ENCODE peak calls at places on chromosome 3, in nine cellular contexts. H is WTC11, T is HCT116, R is A549, A is K562, M is endothelial cell of umbilical vein, E is HepG2, B is GM12878, F is H1. C is an unnamed sample.

GRCh38 chr3:24773798-24774197 is 279.1 kb upstream of the THRB start:
- DNase-seq in M (peak), H (peak), A (peak), T (peak), B (no peak), R (peak), E (peak), F (peak), C (peak)

GRCh38 chr3:185337231-185337816 is 25.6 kb upstream of the MAP3K13 start:
- DNase-seq in R (no peak), T (no peak), H (no peak), F (no peak), E (peak), B (no peak), M (no peak), A (no peak), C (no peak)

GRCh38 chr3:88003115-88003755 is 55.6 kb downstream of the CGGBP1 start:
- DNase-seq in A (peak), M (peak), E (peak), T (peak), H (no peak), B (no peak), R (peak), F (no peak), C (peak)

GRCh38 chr3:193693774-193694173 is 100.8 kb downstream of the OPA1 start:
- DNase-seq in M (no peak), B (no peak), H (no peak), A (no peak), R (no peak), E (peak), T (no peak), F (no peak), C (peak)

GRCh38 chr3:9878700-9879099 is 1.4 kb downstream of the CIDEC start:
- DNase-seq in H (no peak), B (no peak), M (no peak), E (peak), A (no peak), R (peak), T (no peak), F (no peak), C (no peak)

GRCh38 chr3:59313365-59313764 is 263.5 kb upstream of the CFAP20DC start:
- DNase-seq in R (peak), E (peak), T (peak), B (no peak), M (no peak), A (peak), H (peak), F (peak), C (peak)

GRCh38 chr3:113167929-113168771 is 43.2 kb upstream of the BOC start:
- DNase-seq in M (no peak), B (no peak), T (no peak), E (no peak), A (no peak), H (no peak), R (no peak), F (no peak), C (no peak)

GRCh38 chr3:171181907-171182690 is 155.6 kb upstream of the SLC2A2 start:
- DNase-seq in H (no peak), B (no peak), F (no peak), T (no peak), E (no peak), M (no peak), A (peak), R (no peak), C (no peak)

GRCh38 chr3:9780451-9780797 is 10.7 kb upstream of the CAMK1 start:
- DNase-seq in E (no peak), T (no peak), M (no peak), H (no peak), R (no peak), F (no peak), A (no peak), B (no peak), C (no peak)

GRCh38 chr3:170038434-170039110 is 777 bp downstream of the GPR160 start:
- DNase-seq in E (no peak), B (no peak), M (no peak), T (no peak), A (no peak), R (no peak), H (peak), F (peak), C (peak)

GRCh38 chr3:138406606-138407005 is 27.8 kb upstream of the ESYT3 start:
- DNase-seq in T (no peak), M (no peak), H (no peak), F (no peak), R (no peak), A (no peak), E (no peak), B (no peak), C (no peak)

GRCh38 chr3:184459355-184459754 is 79.5 kb downstream of the CHRD start:
- DNase-seq in B (no peak), F (no peak), E (no peak), M (peak), T (peak), H (no peak), R (no peak), A (no peak), C (peak)

GRCh38 chr3:126538966-126539365 is 15.0 kb downstream of the CHST13 start:
- DNase-seq in A (no peak), T (no peak), B (no peak), R (no peak), E (no peak), F (no peak), M (no peak), H (no peak), C (no peak)

GRCh38 chr3:124592658-124593441 is 137.4 kb upstream of the UMPS start:
- DNase-seq in E (no peak), M (no peak), T (peak), H (no peak), A (no peak), B (peak), R (no peak), F (peak), C (no peak)

GRCh38 chr3:191401775-191402357 is 59.1 kb upstream of the PYDC2 start:
- DNase-seq in R (no peak), T (no peak), H (no peak), M (no peak), A (no peak), E (no peak), F (no peak), B (no peak), C (no peak)

GRCh38 chr3:134857356-134857755 is 62.3 kb downstream of the EPHB1 start:
- DNase-seq in B (no peak), R (no peak), M (no peak), E (no peak), T (no peak), F (no peak), H (no peak), A (no peak), C (no peak)

GRCh38 chr3:190432216-190432615 is 17.5 kb downstream of the TMEM207 start:
- DNase-seq in H (no peak), M (no peak), F (no peak), E (no peak), R (no peak), A (no peak), T (no peak), B (no peak), C (peak)

GRCh38 chr3:194659778-194660177 is 12.2 kb downstream of the LSG1 start:
- DNase-seq in F (no peak), A (no peak), E (no peak), M (peak), T (no peak), B (no peak), H (no peak), R (no peak), C (no peak)

GRCh38 chr3:188807002-188807401 is 364.8 kb upstream of the TPRG1 start:
- DNase-seq in A (no peak), R (no peak), F (no peak), T (peak), B (no peak), H (no peak), M (peak), E (no peak), C (no peak)

GRCh38 chr3:150265305-150265704 is 142.8 kb upstream of the TSC22D2 start:
- DNase-seq in E (no peak), R (no peak), B (no peak), T (no peak), H (no peak), M (no peak), F (no peak), A (no peak), C (no peak)

GRCh38 chr3:9347887-9348286 is 15.0 kb upstream of the THUMPD3 start:
- DNase-seq in H (no peak), T (no peak), M (no peak), E (no peak), R (no peak), A (no peak), B (no peak), F (no peak), C (no peak)

GRCh38 chr3:139378587-139378986 is 10.9 kb downstream of the COPB2 start:
- DNase-seq in E (peak), M (no peak), B (no peak), A (no peak), T (no peak), R (no peak), H (no peak), F (no peak), C (no peak)

GRCh38 chr3:4644954-4645353 is 151.8 kb downstream of the ITPR1 start:
- DNase-seq in F (no peak), H (no peak), B (no peak), E (no peak), A (no peak), M (no peak), R (no peak), T (no peak), C (no peak)

GRCh38 chr3:58175429-58176184 is 35.2 kb downstream of the DNASE1L3 start:
- DNase-seq in H (no peak), B (no peak), T (no peak), R (no peak), M (peak), E (peak), F (peak), A (no peak), C (no peak)

GRCh38 chr3:133330043-133330442 is 69.8 kb upstream of the BFSP2 start:
- DNase-seq in E (no peak), F (no peak), B (no peak), R (no peak), A (no peak), M (no peak), T (no peak), H (peak), C (no peak)

GRCh38 chr3:99648496-99648895 is 10.1 kb downstream of the COL8A1 start:
- DNase-seq in H (no peak), T (no peak), R (no peak), F (no peak), A (no peak), M (no peak), E (no peak), B (no peak), C (no peak)

GRCh38 chr3:13244695-13245449 is 171.6 kb upstream of the IQSEC1 start:
- DNase-seq in M (no peak), B (no peak), H (no peak), A (no peak), T (no peak), E (no peak), F (no peak), R (no peak), C (peak)

GRCh38 chr3:185825379-185825638 is 467 bp upstream of the IGF2BP2 start:
- DNase-seq in F (no peak), A (no peak), B (no peak), M (no peak), H (no peak), R (no peak), T (no peak), E (no peak), C (no peak)

GRCh38 chr3:2156244-2156847 is 57.7 kb downstream of the CNTN4 start:
- DNase-seq in B (no peak), M (no peak), F (peak), H (peak), T (no peak), E (peak), R (peak), A (peak), C (peak)

GRCh38 chr3:126261037-126261436 is 80.7 kb upstream of the ALDH1L1 start:
- DNase-seq in M (peak), A (no peak), T (no peak), H (no peak), E (peak), F (no peak), R (no peak), B (no peak), C (peak)

DNA sequence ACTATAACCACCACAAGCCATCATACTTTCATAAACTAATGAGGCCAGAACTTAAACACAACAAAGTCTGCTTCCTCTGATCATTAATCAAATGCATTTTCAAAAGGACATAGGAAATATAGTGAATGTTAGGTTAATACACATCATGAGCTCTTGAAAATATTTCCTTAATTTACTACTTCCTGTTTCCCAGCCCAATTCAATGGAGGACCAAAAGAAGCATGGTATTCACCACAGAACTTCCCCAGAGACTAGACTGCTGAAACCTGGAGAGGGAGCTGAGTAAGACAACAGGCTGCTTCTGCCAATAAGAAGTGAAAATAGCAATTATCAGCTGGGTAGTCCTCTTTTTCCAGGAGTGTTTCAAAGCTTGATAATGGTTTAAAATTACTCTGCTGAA is 250.2 kb downstream of the ULK4 start:
- DNase-seq in F (no peak), M (peak), B (peak), A (no peak), R (no peak), T (no peak), H (no peak), E (no peak), C (peak)
- TF ChIP-seq MAX in F (no peak), M (no peak), B (no peak), A (no peak), R (no peak), T (no peak), H (no peak), E (no peak), C (no peak)

DNA sequence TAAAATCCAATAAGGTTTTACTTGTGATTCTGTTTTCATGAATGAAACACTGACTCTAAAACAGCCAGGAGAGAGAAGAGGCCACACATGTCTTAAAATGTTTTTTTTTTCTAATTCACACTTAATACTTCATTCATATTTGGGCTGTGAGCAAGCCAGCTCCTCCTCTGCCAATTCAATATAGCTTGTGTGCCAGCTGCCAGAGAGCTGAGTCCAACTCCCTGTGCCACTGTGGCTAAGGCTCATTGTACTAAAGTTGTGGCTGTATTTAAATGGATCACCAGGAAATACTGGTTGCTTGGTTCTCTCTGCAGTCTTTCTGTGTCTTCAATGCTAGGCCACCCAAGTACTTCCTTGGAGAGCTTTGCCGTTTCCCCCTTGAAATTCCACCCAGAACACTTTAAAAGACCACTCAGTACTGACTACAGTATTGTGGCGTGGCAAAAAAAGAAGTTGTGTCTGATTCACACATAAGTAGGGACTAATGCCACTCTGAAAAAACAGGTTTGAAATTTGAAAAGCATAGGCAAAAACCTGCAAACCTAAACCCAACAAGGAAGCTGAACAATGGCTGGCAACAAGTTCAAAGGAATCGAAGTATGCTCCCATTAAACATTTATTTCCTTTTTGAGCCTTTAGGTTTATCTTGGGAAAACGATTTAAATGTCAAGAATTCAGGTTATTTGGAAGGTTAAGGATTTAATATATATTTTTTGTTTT is 524.7 kb downstream of the DIPK2A start:
- DNase-seq in F (no peak), M (peak), H (no peak), A (no peak), B (no peak), E (no peak), R (no peak), T (no peak), C (no peak)
- TF ChIP-seq MAX in F (no peak), M (no peak), H (no peak), A (no peak), B (no peak), E (no peak), R (no peak), T (no peak), C (no peak)

GRCh38 chr3:22401499-22401898 is 650.5 kb upstream of the ZNF385D start:
- DNase-seq in M (no peak), E (no peak), A (no peak), H (no peak), F (no peak), B (no peak), T (no peak), R (no peak), C (no peak)

DNA sequence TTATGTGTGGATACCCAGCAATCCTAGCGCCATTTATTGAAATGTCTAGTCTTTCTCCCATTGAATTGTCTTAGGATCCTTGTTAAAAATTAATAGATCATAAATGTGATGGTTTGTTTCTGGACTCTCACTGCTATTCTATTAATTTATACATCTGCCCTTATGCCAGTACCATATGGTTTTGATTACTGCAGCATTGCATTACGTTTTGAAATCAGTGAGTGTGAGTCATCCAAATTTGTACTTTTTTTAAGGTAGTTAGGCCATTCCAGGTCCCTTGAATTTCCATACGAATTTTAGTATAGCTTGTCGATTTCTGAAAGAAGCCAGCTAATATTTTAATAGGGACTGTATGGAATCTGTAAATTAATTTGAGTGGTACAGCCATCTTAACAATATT is 648.6 kb upstream of the ZNF385D start:
- DNase-seq in A (no peak), H (no peak), E (no peak), T (no peak), R (no peak), M (no peak), F (no peak), B (no peak), C (no peak)
- TF ChIP-seq MAX in A (no peak), H (no peak), E (no peak), T (no peak), R (no peak), M (no peak), F (no peak), B (no peak), C (no peak)

GRCh38 chr3:74302274-74302673 is 312.2 kb downstream of the CNTN3 start:
- DNase-seq in E (no peak), H (no peak), R (no peak), B (no peak), M (no peak), A (no peak), T (no peak), F (no peak), C (no peak)

GRCh38 chr3:74303711-74304110 is 310.7 kb downstream of the CNTN3 start:
- DNase-seq in H (no peak), R (no peak), B (no peak), F (no peak), M (no peak), A (no peak), E (no peak), T (no peak), C (no peak)

GRCh38 chr3:74304419-74304818 is 310.0 kb downstream of the CNTN3 start:
- DNase-seq in E (no peak), M (no peak), T (no peak), B (no peak), H (no peak), A (no peak), R (no peak), F (no peak), C (no peak)

GRCh38 chr3:74302959-74303358 is 311.5 kb downstream of the CNTN3 start:
- DNase-seq in E (no peak), M (no peak), R (no peak), F (no peak), H (no peak), T (no peak), B (no peak), A (no peak), C (no peak)

GRCh38 chr3:74301058-74301457 is 313.4 kb downstream of the CNTN3 start:
- DNase-seq in M (no peak), T (no peak), B (no peak), R (no peak), F (no peak), E (no peak), H (no peak), A (no peak), C (no peak)
- TF ChIP-seq MAX in M (no peak), T (no peak), B (no peak), R (no peak), F (no peak), E (no peak), H (no peak), A (no peak), C (no peak)

DNA sequence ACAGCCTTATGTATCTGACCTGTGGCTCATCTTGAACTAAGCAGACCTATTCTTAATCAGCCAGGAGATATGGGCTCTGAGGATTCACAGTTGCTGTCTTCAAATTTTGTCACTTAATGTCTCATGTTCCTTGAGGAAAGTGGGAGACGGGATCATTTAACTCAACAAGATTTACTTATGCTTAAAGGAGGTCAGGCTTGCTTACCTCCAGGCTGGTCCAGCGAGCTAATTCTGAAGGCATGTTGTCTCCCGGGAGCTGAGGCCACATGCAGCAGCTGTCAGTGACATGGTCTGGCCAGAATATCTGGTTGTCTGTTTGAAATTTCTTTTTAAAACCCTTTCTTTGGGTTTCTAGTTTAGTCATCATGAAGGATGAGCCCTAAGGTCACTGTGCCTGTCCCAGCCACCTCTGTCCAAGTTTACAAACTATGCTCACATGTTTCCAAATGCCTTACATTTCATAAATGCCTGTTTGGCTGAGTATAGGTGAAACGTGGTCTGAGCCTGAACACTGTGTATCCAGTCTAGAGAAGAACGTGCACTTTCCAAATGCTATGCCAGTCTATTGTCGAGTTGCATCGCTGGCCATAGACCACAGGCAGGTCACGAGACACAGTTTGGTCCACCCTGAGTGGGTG is 26.8 kb downstream of the LRTM1 start:
- DNase-seq in H (no peak), E (no peak), T (no peak), M (no peak), F (no peak), R (no peak), B (no peak), A (no peak), C (no peak)
- TF ChIP-seq MAX in H (no peak), E (no peak), T (no peak), M (no peak), F (no peak), R (no peak), B (no peak), A (no peak), C (no peak)